ENCODE peak calls at places on chromosomes 16 and 17, in ten cellular contexts. C is kidney epithelial cell, J is fibroblast of mammary gland, Z is uterus, R is epithelial cell of esophagus, D is heart right ventricle, S is HFF-Myc, L is WTC11, G is progenitor cell of endocrine pancreas, N is astrocyte of the spinal cord. P is an unnamed sample.

GRCh38 chr16:84927621-84928591 is 83.4 kb downstream of the ZDHHC7 start:
- DNase-seq in D (peak; percentile 64), S (no peak), R (no peak), N (no peak), C (no peak), G (no peak), Z (no peak), L (no peak), J (no peak), P (no peak)

GRCh38 chr16:12271006-12271405 is 294.5 kb downstream of the SNX29 start:
- DNase-seq in J (peak; percentile 20), S (peak; percentile 12), L (peak; percentile 62), C (no peak), D (no peak), G (no peak), N (peak; percentile 22), Z (no peak), R (peak; percentile 14), P (peak; percentile 2)

GRCh38 chr17:57519199-57519598 is 225.9 kb downstream of the CCDC182 start:
- DNase-seq in G (no peak), S (no peak), C (peak; percentile 85), Z (no peak), D (no peak), N (peak; percentile 47), J (no peak), L (no peak), R (peak; percentile 88), P (peak; percentile 29)

GRCh38 chr17:58344791-58345157 is 7.2 kb downstream of the SUPT4H1 start:
- DNase-seq in C (no peak), D (no peak), Z (no peak), L (no peak), G (no peak), S (no peak), R (no peak), N (no peak), J (no peak), P (no peak)

GRCh38 chr16:31484491-31485171 is 1.7 kb downstream of the SLC5A2 start:
- DNase-seq in R (no peak), S (no peak), C (peak; percentile 66), N (no peak), D (no peak), L (peak; percentile 43), Z (no peak), J (no peak), G (no peak), P (no peak)

GRCh38 chr17:81453049-81453448 is 57.8 kb downstream of the BAHCC1 start:
- DNase-seq in D (no peak), N (no peak), G (no peak), Z (no peak), R (no peak), L (no peak), J (no peak), C (no peak), S (no peak), P (no peak)

GRCh38 chr17:19386974-19387920 is at the start of gene MFAP4:
- DNase-seq in Z (peak; percentile 93), N (peak; percentile 96), G (no peak), D (peak; percentile 69), L (peak; percentile 73), S (peak; percentile 94), J (peak; percentile 86), R (no peak), C (no peak), P (peak; percentile 77)

GRCh38 chr16:11174141-11174540 is 81.9 kb downstream of the SOCS1 start:
- DNase-seq in J (no peak), D (no peak), N (no peak), C (no peak), R (no peak), L (no peak), S (no peak), G (no peak), Z (no peak), P (no peak)

GRCh38 chr16:69865701-69866100 is 85.4 kb upstream of the CLEC18A start:
- DNase-seq in D (no peak), R (no peak), L (no peak), N (peak; percentile 83), Z (no peak), J (peak; percentile 83), G (no peak), C (no peak), S (no peak), P (peak; percentile 56)

GRCh38 chr17:44223574-44224046 is 4.1 kb upstream of the UBTF start:
- DNase-seq in C (no peak), N (peak; percentile 50), Z (peak; percentile 62), G (no peak), L (no peak), J (peak; percentile 95), D (no peak), S (no peak), R (no peak), P (no peak)

DNA sequence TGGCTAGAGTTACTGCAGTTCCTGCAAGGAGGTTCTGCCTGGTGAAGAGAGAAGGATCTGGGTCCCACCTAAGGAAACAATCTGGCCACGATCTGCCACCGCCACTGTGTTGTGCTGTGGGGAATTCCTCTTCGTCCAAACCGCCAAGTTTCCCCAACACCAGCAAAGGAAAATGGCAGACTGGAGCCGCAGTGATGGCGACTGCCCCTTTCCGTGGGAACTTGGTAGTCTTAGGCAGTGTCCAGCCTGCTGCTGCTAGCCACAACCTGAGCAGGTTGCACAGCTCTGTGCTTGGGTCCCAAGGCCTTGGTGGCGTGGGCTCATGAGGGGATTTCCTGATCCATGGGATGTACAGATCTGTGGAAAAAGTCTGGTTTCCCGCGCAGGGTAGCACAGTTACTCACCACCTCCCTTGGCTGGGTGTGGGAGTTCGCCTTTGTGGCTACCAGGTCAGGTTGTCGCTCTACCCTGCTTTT is 28.6 kb downstream of the NFATC3 start:
- DNase-seq in Z (no peak), C (no peak), L (no peak), N (no peak), D (no peak), R (no peak), G (no peak), J (no peak), S (no peak), P (no peak)
- TF ChIP-seq CTCF in Z (no peak), C (no peak), L (no peak), N (no peak), D (no peak), R (no peak), G (no peak), J (no peak), S (no peak), P (no peak)

GRCh38 chr16:74903095-74903494 is 81.8 kb downstream of the WDR59 start:
- DNase-seq in J (no peak), N (no peak), D (no peak), S (no peak), G (no peak), R (no peak), C (no peak), Z (no peak), L (no peak), P (no peak)
- TF ChIP-seq CTCF in J (no peak), N (no peak), D (no peak), S (no peak), G (no peak), R (no peak), C (no peak), Z (no peak), L (no peak), P (no peak)

GRCh38 chr17:49363251-49363650 is 1.2 kb upstream of the ZNF652 start:
- DNase-seq in S (no peak), L (no peak), N (no peak), G (no peak), Z (no peak), R (no peak), C (no peak), J (no peak), D (no peak), P (no peak)

GRCh38 chr17:49369089-49369488 is 7.0 kb upstream of the ZNF652 start:
- DNase-seq in C (no peak), R (no peak), L (no peak), N (no peak), D (no peak), G (no peak), S (no peak), J (no peak), Z (no peak), P (no peak)

GRCh38 chr17:49364119-49364518 is 2.1 kb upstream of the ZNF652 start:
- DNase-seq in G (no peak), R (no peak), N (no peak), S (no peak), D (no peak), C (no peak), Z (no peak), J (no peak), L (no peak), P (no peak)

GRCh38 chr17:49362723-49363117 is 670 bp upstream of the ZNF652 start:
- DNase-seq in C (no peak), J (no peak), R (peak; percentile 32), N (peak; percentile 4), D (no peak), L (no peak), S (no peak), Z (no peak), G (no peak), P (no peak)

GRCh38 chr17:49365667-49366066 is 3.6 kb upstream of the ZNF652 start:
- DNase-seq in S (no peak), J (peak; percentile 22), D (no peak), G (no peak), R (peak; percentile 35), C (no peak), L (peak; percentile 52), Z (no peak), N (peak; percentile 13), P (peak; percentile 30)
- TF ChIP-seq CTCF in S (no peak), J (no peak), D (no peak), G (peak; percentile 12), R (peak; percentile 34), C (peak; percentile 17), L (no peak), Z (no peak), N (peak; percentile 13), P (peak; percentile 36)

GRCh38 chr16:74726736-74727135 is 26.1 kb upstream of the MLKL start:
- DNase-seq in J (peak; percentile 40), G (no peak), N (no peak), D (no peak), L (peak; percentile 80), R (no peak), S (no peak), C (no peak), Z (no peak), P (no peak)
- TF ChIP-seq CTCF in J (peak; percentile 61), G (peak; percentile 45), N (peak; percentile 44), D (no peak), L (peak; percentile 54), R (peak; percentile 40), S (peak; percentile 75), C (peak; percentile 47), Z (no peak), P (peak; percentile 75)

GRCh38 chr17:11628374-11628773 is 30.1 kb downstream of the DNAH9 start:
- DNase-seq in R (no peak), C (no peak), J (no peak), D (no peak), Z (no peak), S (no peak), G (no peak), L (peak; percentile 67), N (no peak), P (no peak)
- TF ChIP-seq CTCF in R (no peak), C (no peak), J (no peak), D (no peak), Z (no peak), S (no peak), G (peak; percentile 53), L (peak; percentile 15), N (no peak), P (no peak)